ENCODE peak calls at places on chromosomes 4 and X, in eight cellular contexts. One of them, this sample, is unnamed.

GRCh38 chr4:72489267-72489666 is 79.8 kb downstream of the ADAMTS3 start:
- DNase-seq in WTC11: no peak
- DNase-seq in T-helper 2 cell treated with Interferon-gamma antibody and Interleukin-4, amounts not matched to agents 5 μg/mL and 100 μg/mL, for 36 hours: no peak
- DNase-seq in colonic mucosa: no peak
- DNase-seq in HCT116: no peak
- DNase-seq in NCI-H524: no peak
- DNase-seq in hepatic stellate cell: no peak
- DNase-seq in amniotic epithelial cell: no peak
- DNase-seq in this sample: peak; percentile 61

GRCh38 chr4:10099521-10100325 is 16.9 kb downstream of the WDR1 start:
- DNase-seq in amniotic epithelial cell: no peak
- DNase-seq in WTC11: no peak
- DNase-seq in colonic mucosa: no peak
- DNase-seq in HCT116: no peak
- DNase-seq in T-helper 2 cell treated with Interferon-gamma antibody and Interleukin-4, amounts not matched to agents 5 μg/mL and 100 μg/mL, for 36 hours: no peak
- DNase-seq in NCI-H524: no peak
- DNase-seq in hepatic stellate cell: no peak
- DNase-seq in this sample: no peak

GRCh38 chr4:105641876-105642275 is 66.6 kb downstream of the INTS12 start:
- DNase-seq in WTC11: no peak
- DNase-seq in amniotic epithelial cell: no peak
- DNase-seq in colonic mucosa: no peak
- DNase-seq in T-helper 2 cell treated with Interferon-gamma antibody and Interleukin-4, amounts not matched to agents 5 μg/mL and 100 μg/mL, for 36 hours: no peak
- DNase-seq in HCT116: no peak
- DNase-seq in hepatic stellate cell: no peak
- DNase-seq in NCI-H524: no peak
- DNase-seq in this sample: no peak

GRCh38 chr4:166827167-166827566 is 407.1 kb downstream of the SPOCK3 start:
- DNase-seq in NCI-H524: no peak
- DNase-seq in HCT116: no peak
- DNase-seq in WTC11: no peak
- DNase-seq in amniotic epithelial cell: no peak
- DNase-seq in T-helper 2 cell treated with Interferon-gamma antibody and Interleukin-4, amounts not matched to agents 5 μg/mL and 100 μg/mL, for 36 hours: no peak
- DNase-seq in colonic mucosa: peak; percentile 34
- DNase-seq in hepatic stellate cell: no peak
- DNase-seq in this sample: no peak

GRCh38 chrX:14209034-14209433 is 179.3 kb upstream of the GEMIN8 start:
- DNase-seq in T-helper 2 cell treated with Interferon-gamma antibody and Interleukin-4, amounts not matched to agents 5 μg/mL and 100 μg/mL, for 36 hours: no peak
- DNase-seq in WTC11: no peak
- DNase-seq in amniotic epithelial cell: no peak
- DNase-seq in hepatic stellate cell: no peak
- DNase-seq in colonic mucosa: no peak
- DNase-seq in NCI-H524: no peak
- DNase-seq in HCT116: no peak
- DNase-seq in this sample: no peak

GRCh38 chr4:82889287-82889686 is 1.7 kb downstream of the SEC31A start:
- DNase-seq in amniotic epithelial cell: no peak
- DNase-seq in colonic mucosa: no peak
- DNase-seq in HCT116: no peak
- DNase-seq in hepatic stellate cell: no peak
- DNase-seq in WTC11: no peak
- DNase-seq in T-helper 2 cell treated with Interferon-gamma antibody and Interleukin-4, amounts not matched to agents 5 μg/mL and 100 μg/mL, for 36 hours: no peak
- DNase-seq in NCI-H524: no peak
- DNase-seq in this sample: no peak

GRCh38 chr4:184362338-184362737 is 112.0 kb downstream of the IRF2 start:
- DNase-seq in amniotic epithelial cell: no peak
- DNase-seq in HCT116: no peak
- DNase-seq in hepatic stellate cell: peak; percentile 22
- DNase-seq in colonic mucosa: no peak
- DNase-seq in NCI-H524: no peak
- DNase-seq in WTC11: no peak
- DNase-seq in T-helper 2 cell treated with Interferon-gamma antibody and Interleukin-4, amounts not matched to agents 5 μg/mL and 100 μg/mL, for 36 hours: no peak
- DNase-seq in this sample: no peak

GRCh38 chrX:113929004-113929403 is 654.9 kb upstream of the HTR2C start:
- DNase-seq in T-helper 2 cell treated with Interferon-gamma antibody and Interleukin-4, amounts not matched to agents 5 μg/mL and 100 μg/mL, for 36 hours: no peak
- DNase-seq in colonic mucosa: peak; percentile 29
- DNase-seq in amniotic epithelial cell: peak; percentile 13
- DNase-seq in HCT116: peak; percentile 43
- DNase-seq in hepatic stellate cell: no peak
- DNase-seq in NCI-H524: peak; percentile 52
- DNase-seq in WTC11: peak; percentile 51
- DNase-seq in this sample: peak; percentile 25

GRCh38 chrX:121160987-121161386 is 113.6 kb downstream of the GLUD2 start:
- DNase-seq in HCT116: no peak
- DNase-seq in T-helper 2 cell treated with Interferon-gamma antibody and Interleukin-4, amounts not matched to agents 5 μg/mL and 100 μg/mL, for 36 hours: no peak
- DNase-seq in NCI-H524: no peak
- DNase-seq in colonic mucosa: no peak
- DNase-seq in WTC11: no peak
- DNase-seq in hepatic stellate cell: no peak
- DNase-seq in amniotic epithelial cell: no peak
- DNase-seq in this sample: peak; percentile 19

GRCh38 chrX:13047752-13048151 is 3.3 kb upstream of the FAM9C start:
- DNase-seq in NCI-H524: no peak
- DNase-seq in colonic mucosa: no peak
- DNase-seq in amniotic epithelial cell: no peak
- DNase-seq in T-helper 2 cell treated with Interferon-gamma antibody and Interleukin-4, amounts not matched to agents 5 μg/mL and 100 μg/mL, for 36 hours: no peak
- DNase-seq in WTC11: no peak
- DNase-seq in HCT116: no peak
- DNase-seq in hepatic stellate cell: no peak
- DNase-seq in this sample: no peak